ENCODE peak calls at places on chromosome 9, in seven cellular contexts. N is body of pancreas, T is A549, O is uterus, E is fibroblast of mammary gland, S is pancreas, J is stomach. H is an unnamed sample.
A peak's percentile ranks its signal among the peaks of the same experiment; 100 is the strongest.

GRCh38 chr9:137140151-137141012 is 1.4 kb downstream of the GRIN1 start:
- DNase-seq in N (no peak), T (no peak), O (no peak), E (no peak), S (no peak), J (no peak), H (no peak)

GRCh38 chr9:101309139-101309538 is 75.7 kb downstream of the BAAT start:
- DNase-seq in N (no peak), T (no peak), O (no peak), E (no peak), S (no peak), J (no peak), H (no peak)

GRCh38 chr9:75539558-75539957 is 350.9 kb upstream of the PCSK5 start:
- DNase-seq in N (no peak), T (no peak), O (no peak), E (peak; percentile 1), S (no peak), J (no peak), H (peak; percentile 42)

GRCh38 chr9:68507098-68507795 is 33.4 kb downstream of the TMEM252 start:
- DNase-seq in N (no peak), T (peak; percentile 17), O (no peak), E (peak; percentile 40), S (no peak), J (no peak), H (no peak)

GRCh38 chr9:124908098-124908497 is 32.8 kb downstream of the GOLGA1 start:
- DNase-seq in N (no peak), T (no peak), O (no peak), E (no peak), S (no peak), J (no peak), H (no peak)

GRCh38 chr9:71984388-71985069 is 73.1 kb downstream of the C9orf85 start:
- DNase-seq in N (no peak), T (no peak), O (no peak), E (peak; percentile 63), S (no peak), J (no peak), H (peak; percentile 68)

GRCh38 chr9:4298255-4299005 is 1.4 kb downstream of the GLIS3 start:
- DNase-seq in N (peak; percentile 43), T (peak; percentile 66), O (peak; percentile 34), E (peak; percentile 47), S (peak; percentile 76), J (peak; percentile 43), H (peak; percentile 12)

GRCh38 chr9:136438548-136438908 is 1.1 kb downstream of the INPP5E start:
- DNase-seq in N (no peak), T (peak; percentile 26), O (no peak), E (no peak), S (no peak), J (no peak), H (no peak)

GRCh38 chr9:97627624-97628023 is 5.5 kb downstream of the TSTD2 start:
- DNase-seq in N (no peak), T (no peak), O (no peak), E (no peak), S (no peak), J (no peak), H (no peak)
- H3K4me3 ChIP-seq in N (no peak overlapping the region), T (no peak overlapping the region), O (no peak overlapping the region), E (no peak overlapping the region), S (no peak overlapping the region), J (peak overlapping the region; percentile 5), H (no peak overlapping the region)

GRCh38 chr9:32783168-32783891 is at the start of gene TMEM215:
- DNase-seq in N (no peak), T (no peak), O (no peak), E (no peak), S (peak; percentile 57), J (no peak), H (peak; percentile 11)
- H3K4me3 ChIP-seq in N (no peak within 1 kb of the TSS), T (peak within 1 kb of the TSS; percentile 32), O (no peak within 1 kb of the TSS), E (no peak within 1 kb of the TSS), S (no peak within 1 kb of the TSS), J (peak within 1 kb of the TSS; percentile 4), H (peak within 1 kb of the TSS; percentile 18)

GRCh38 chr9:130756460-130757152 is 63.0 kb downstream of the EXOSC2 start:
- DNase-seq in N (no peak), T (no peak), O (no peak), E (no peak), S (no peak), J (no peak), H (no peak)

GRCh38 chr9:130759738-130760137 is 66.2 kb downstream of the EXOSC2 start:
- DNase-seq in N (no peak), T (no peak), O (no peak), E (no peak), S (no peak), J (no peak), H (no peak)

GRCh38 chr9:130755377-130756007 is 61.9 kb downstream of the EXOSC2 start:
- DNase-seq in N (no peak), T (no peak), O (no peak), E (no peak), S (no peak), J (no peak), H (no peak)

DNA sequence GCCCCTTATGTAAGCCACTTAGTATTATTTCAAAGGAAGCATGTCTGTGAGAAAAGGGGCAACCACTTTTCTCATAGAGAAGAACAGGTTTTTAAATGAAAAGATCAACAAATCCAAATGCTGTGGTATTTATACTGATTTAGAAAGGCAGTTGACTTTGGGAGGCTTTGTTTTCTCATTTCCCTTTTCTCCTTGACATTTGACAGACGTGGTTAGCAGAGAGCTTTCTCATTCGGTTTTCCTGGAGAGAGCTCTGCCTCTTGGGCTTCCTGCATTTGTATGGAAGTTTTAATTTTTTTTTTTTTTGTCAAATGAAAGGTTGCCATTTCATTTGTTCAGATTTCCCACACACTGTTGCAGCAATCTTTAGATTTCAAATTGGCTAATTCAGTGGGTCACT is 62.5 kb downstream of the EXOSC2 start:
- DNase-seq in N (no peak), T (no peak), O (no peak), E (no peak), S (no peak), J (no peak), H (no peak)
- H3K4me3 ChIP-seq in N (no peak overlapping the region), T (no peak overlapping the region), O (no peak overlapping the region), E (no peak overlapping the region), S (no peak overlapping the region), J (no peak overlapping the region), H (no peak overlapping the region)

DNA sequence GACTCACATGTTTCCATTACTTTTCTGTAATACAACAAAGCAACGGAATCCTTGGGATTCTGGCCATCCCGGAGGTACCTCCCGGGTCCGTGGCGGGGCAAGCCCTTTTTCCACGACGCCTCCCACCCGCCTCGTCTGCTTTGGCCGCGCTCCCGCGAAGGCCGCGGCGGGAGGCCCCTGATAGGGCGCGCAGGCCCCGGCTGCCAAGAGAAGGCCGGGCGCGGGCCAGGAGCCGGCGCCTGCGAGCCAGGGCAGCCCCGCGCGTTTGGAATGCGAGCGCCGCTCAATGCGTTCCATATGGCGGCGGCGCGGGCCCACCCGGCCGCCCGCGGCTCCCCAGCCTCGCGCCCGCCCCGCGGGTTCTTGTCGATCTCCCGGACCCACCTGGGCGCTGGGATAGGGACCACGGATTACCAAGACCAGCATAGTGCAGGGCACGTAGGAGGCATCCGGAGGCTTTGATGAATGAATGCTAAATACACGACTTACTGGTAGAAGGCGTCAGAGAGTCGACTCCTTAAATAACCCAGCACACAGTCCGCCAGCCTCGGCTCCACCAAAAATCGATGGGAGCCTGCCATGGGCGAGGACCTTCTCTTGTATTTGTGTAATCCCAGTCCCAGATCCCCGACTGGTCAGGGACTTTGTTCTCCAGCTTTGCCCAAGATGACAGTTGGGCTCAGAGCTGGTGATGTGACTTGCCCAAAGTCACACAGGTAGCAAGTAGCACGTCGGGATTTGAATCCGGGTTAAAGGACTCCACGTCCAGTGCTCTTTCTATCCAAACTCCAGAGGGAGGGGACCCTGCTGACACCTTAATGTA is 17.6 kb upstream of the PHF19 start:
- DNase-seq in N (peak; percentile 47), T (no peak), O (peak; percentile 78), E (peak; percentile 28), S (peak; percentile 75), J (peak; percentile 50), H (no peak)
- H3K4me3 ChIP-seq in N (no peak overlapping the region), T (no peak overlapping the region), O (no peak overlapping the region), E (no peak overlapping the region), S (no peak overlapping the region), J (peak overlapping the region; percentile 31), H (no peak overlapping the region)

GRCh38 chr9:121651014-121651294 is 480 bp upstream of the DAB2IP start:
- DNase-seq in N (no peak), T (no peak), O (no peak), E (no peak), S (no peak), J (no peak), H (no peak)
- H3K4me3 ChIP-seq in N (no peak overlapping the region), T (peak overlapping the region; percentile 88), O (peak overlapping the region; percentile 74), E (no peak overlapping the region), S (peak overlapping the region; percentile 55), J (peak overlapping the region; percentile 67), H (peak overlapping the region; percentile 56)

GRCh38 chr9:34651286-34651685 is 699 bp upstream of the IL11RA start:
- DNase-seq in N (peak; percentile 46), T (no peak), O (peak; percentile 62), E (peak; percentile 72), S (no peak), J (peak; percentile 71), H (peak; percentile 58)
- H3K4me3 ChIP-seq in N (no peak overlapping the region), T (peak overlapping the region; percentile 37), O (no peak overlapping the region), E (peak overlapping the region; percentile 54), S (no peak overlapping the region), J (peak overlapping the region; percentile 33), H (peak overlapping the region; percentile 52)

GRCh38 chr9:97852399-97853055 is 499 bp upstream of the FOXE1 start:
- DNase-seq in N (no peak), T (no peak), O (no peak), E (no peak), S (no peak), J (no peak), H (no peak)

GRCh38 chr9:97852001-97852398 is 1.0 kb upstream of the FOXE1 start:
- DNase-seq in N (no peak), T (no peak), O (no peak), E (no peak), S (no peak), J (no peak), H (no peak)

GRCh38 chr9:97851450-97851883 is 1.6 kb upstream of the FOXE1 start:
- DNase-seq in N (no peak), T (no peak), O (no peak), E (no peak), S (no peak), J (no peak), H (no peak)

GRCh38 chr9:97849980-97850379 is 3.0 kb upstream of the FOXE1 start:
- DNase-seq in N (no peak), T (no peak), O (no peak), E (no peak), S (no peak), J (no peak), H (no peak)

DNA sequence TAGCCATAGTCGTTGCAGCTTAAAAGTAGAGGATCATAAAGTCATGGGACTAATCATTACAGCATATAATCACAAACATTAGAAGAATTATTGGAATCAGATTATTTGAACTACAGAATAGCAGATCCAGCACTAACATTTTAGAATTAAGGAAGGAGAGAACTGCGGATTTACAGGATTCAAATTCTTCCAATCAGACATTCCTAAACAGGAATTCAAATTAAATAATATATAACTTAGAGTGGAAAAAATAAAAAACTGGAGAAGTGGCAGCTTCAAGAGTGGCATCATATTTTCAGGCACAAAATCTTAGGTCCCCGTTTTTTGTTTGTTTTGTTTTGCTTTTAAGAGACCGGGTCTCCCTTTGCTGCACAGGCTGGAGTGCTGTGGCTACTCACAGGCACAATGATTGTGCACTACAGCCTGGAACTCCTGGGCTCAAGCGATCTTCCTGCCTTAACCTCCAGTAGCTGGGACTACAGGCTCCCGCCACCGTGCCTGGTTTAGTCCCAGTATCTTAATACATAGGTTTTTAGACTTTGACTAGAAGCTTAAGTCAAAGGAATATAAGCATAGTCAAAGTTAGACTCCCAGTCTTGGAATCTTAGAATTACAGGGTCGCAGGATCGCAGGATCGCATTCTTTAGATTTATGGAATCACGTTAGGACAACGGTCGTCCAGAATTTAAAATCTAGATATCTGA is 2.1 kb upstream of the FOXE1 start:
- DNase-seq in N (no peak), T (no peak), O (no peak), E (no peak), S (no peak), J (no peak), H (no peak)
- H3K4me3 ChIP-seq in N (no peak overlapping the region), T (no peak overlapping the region), O (no peak overlapping the region), E (no peak overlapping the region), S (no peak overlapping the region), J (no peak overlapping the region), H (no peak overlapping the region)